ENCODE peak calls at places on chromosomes 13 and 19, in nine cellular contexts. E is GM06990, U is right lobe of liver, Y is upper lobe of right lung, A is lower lobe of right lung, D is RWPE2, F is Panc1, L is brain microvascular endothelial cell, S is lung. R is an unnamed sample.

GRCh38 chr13:83798731-83799130 is 83.5 kb downstream of the SLITRK1 start:
- DNase-seq in U (no peak), S (no peak), F (no peak), A (no peak), Y (no peak), L (no peak), D (no peak), E (no peak), R (no peak)

GRCh38 chr13:104872153-104872552 is 1663.3 kb downstream of the EFNB2 start:
- DNase-seq in A (no peak), D (no peak), Y (no peak), S (no peak), L (no peak), U (no peak), F (no peak), E (no peak), R (no peak)

GRCh38 chr13:30442854-30443379 is 20.6 kb downstream of the UBE2L5 start:
- DNase-seq in A (no peak), L (no peak), S (no peak), U (no peak), D (no peak), F (no peak), Y (no peak), E (peak), R (no peak)

GRCh38 chr13:25286308-25286968 is 850 bp downstream of the MTMR6 start:
- DNase-seq in A (no peak), L (peak), F (no peak), U (peak), E (peak), Y (no peak), S (no peak), D (no peak), R (peak)

GRCh38 chr19:58575183-58576041 is 2.3 kb upstream of the MZF1 start:
- DNase-seq in L (peak), S (peak), A (peak), U (peak), D (peak), E (peak), Y (peak), F (peak), R (peak)

GRCh38 chr19:48149430-48149829 is 20.7 kb downstream of the LIG1 start:
- DNase-seq in Y (no peak), E (no peak), F (no peak), D (no peak), S (no peak), L (no peak), A (no peak), U (peak), R (no peak)

GRCh38 chr19:4923379-4923747 is 14.1 kb downstream of the UHRF1 start:
- DNase-seq in Y (no peak), U (no peak), E (no peak), L (no peak), S (no peak), F (no peak), A (no peak), D (no peak), R (no peak)

GRCh38 chr19:1923319-1923718 is 17.7 kb upstream of the CSNK1G2 start:
- DNase-seq in F (no peak), Y (no peak), L (no peak), A (no peak), S (no peak), E (no peak), D (no peak), U (no peak), R (no peak)

GRCh38 chr13:45737571-45738002 is 35.5 kb downstream of the CBY2 start:
- DNase-seq in A (no peak), D (no peak), F (no peak), Y (no peak), S (no peak), U (no peak), E (no peak), L (no peak), R (no peak)

GRCh38 chr13:48574036-48574796 is 41.3 kb upstream of the RCBTB2 start:
- DNase-seq in D (no peak), U (no peak), L (no peak), E (no peak), Y (no peak), F (no peak), S (no peak), A (no peak), R (no peak)

GRCh38 chr13:92187378-92187989 is 789.1 kb downstream of the GPC5 start:
- DNase-seq in L (peak), D (no peak), E (no peak), U (no peak), S (no peak), A (no peak), Y (no peak), F (peak), R (peak)

GRCh38 chr19:31064486-31064885 is 284.8 kb downstream of the TSHZ3 start:
- DNase-seq in A (no peak), U (no peak), S (no peak), E (no peak), F (no peak), L (no peak), D (no peak), Y (no peak), R (no peak)

GRCh38 chr19:16628984-16629691 is 1.1 kb upstream of the MED26 start:
- DNase-seq in S (no peak), A (no peak), F (no peak), U (peak), D (no peak), Y (no peak), L (peak), E (no peak), R (peak)

GRCh38 chr19:29074579-29074978 is 138.4 kb downstream of the UQCRFS1 start:
- DNase-seq in F (no peak), D (no peak), A (no peak), U (no peak), E (no peak), L (no peak), Y (no peak), S (no peak), R (no peak)

GRCh38 chr13:55359067-55359466 is 1781.7 kb upstream of the PRR20A start:
- DNase-seq in S (no peak), E (no peak), D (no peak), F (no peak), Y (no peak), U (no peak), L (no peak), A (no peak), R (no peak)

GRCh38 chr19:5136060-5136855 is 167.3 kb downstream of the KDM4B start:
- DNase-seq in D (no peak), L (no peak), S (no peak), F (no peak), A (no peak), Y (no peak), U (no peak), E (no peak), R (no peak)

GRCh38 chr13:99484405-99484981 is 16.8 kb upstream of the TM9SF2 start:
- DNase-seq in E (no peak), U (no peak), Y (no peak), F (no peak), L (peak), S (no peak), D (no peak), A (no peak), R (no peak)

GRCh38 chr19:4075373-4075772 is 8.7 kb upstream of the ZBTB7A start:
- DNase-seq in S (no peak), U (no peak), F (no peak), A (peak), Y (peak), E (no peak), D (no peak), L (peak), R (no peak)

GRCh38 chr19:28687296-28687695 is 525.7 kb downstream of the UQCRFS1 start:
- DNase-seq in F (no peak), S (no peak), A (no peak), E (no peak), Y (no peak), U (no peak), L (no peak), D (no peak), R (no peak)

DNA sequence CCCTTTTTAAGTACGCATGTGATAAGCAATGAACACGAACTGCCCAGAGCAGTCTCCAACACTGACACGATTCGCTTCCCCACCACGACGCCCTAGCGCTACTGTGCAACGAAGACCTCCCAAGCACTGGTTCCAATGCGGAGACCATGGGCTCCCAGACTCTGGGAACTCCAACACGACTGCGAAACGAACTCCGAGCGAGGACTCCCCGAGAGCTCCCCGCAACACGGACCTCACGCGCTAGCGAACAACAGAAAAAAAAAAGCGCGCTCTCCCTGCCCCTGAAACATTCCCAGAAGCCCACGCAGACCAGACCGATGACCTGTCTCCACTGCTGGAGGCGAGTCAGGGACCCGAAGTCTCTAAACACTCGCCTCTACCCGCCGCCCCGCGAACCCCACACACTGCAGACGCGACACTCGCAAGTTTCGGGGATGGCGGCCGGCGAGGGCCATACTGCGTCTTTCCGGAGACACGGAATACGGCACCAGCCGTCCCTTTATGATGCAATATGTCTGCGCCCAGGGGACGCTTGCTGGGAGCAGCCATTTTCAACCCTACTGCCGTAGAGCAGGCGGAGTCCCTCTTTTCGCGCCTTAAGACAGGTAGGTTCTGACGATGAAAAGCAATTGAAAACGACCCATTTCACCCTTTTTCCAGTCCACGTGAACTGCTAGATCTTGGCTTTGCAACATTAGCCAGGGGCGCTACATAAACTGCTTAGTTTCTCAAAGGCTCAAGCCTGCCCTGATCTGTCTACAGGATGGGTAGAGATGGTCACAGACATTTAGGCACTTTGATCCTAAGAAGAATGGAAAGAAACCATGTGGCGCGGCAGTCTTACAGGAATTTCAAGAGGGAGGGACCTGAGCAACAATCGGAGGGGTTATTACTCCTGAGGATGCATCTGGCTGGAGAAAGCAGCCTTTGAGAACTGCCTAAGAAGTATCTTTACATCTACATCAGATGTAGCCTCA is at the start of gene ZNF577:
- DNase-seq in U (peak), S (peak), D (peak), A (peak), L (peak), Y (peak), E (peak), F (no peak), R (peak)
- H3K4me3 ChIP-seq in U (peak), S (peak), D (peak), A (peak), L (peak), Y (peak), E (peak), F (no peak), R (peak)

GRCh38 chr19:12052571-12053169 is at the start of gene ZNF878:
- DNase-seq in Y (peak), S (peak), E (peak), A (peak), L (peak), D (peak), U (peak), F (no peak), R (peak)
- TF ChIP-seq CTCF in Y (no peak), S (no peak), E (peak), A (peak), L (no peak), D (no peak), U (no peak), F (peak), R (peak)

GRCh38 chr13:60165391-60166099 is 1.8 kb upstream of the DIAPH3 start:
- DNase-seq in A (no peak), L (no peak), D (no peak), F (no peak), U (no peak), S (no peak), E (no peak), Y (no peak), R (no peak)
- H3K4me3 ChIP-seq in A (no peak), L (no peak), D (no peak), F (no peak), U (no peak), S (no peak), E (no peak), Y (no peak), R (no peak)

GRCh38 chr19:35655600-35655999 is 7.5 kb downstream of the COX6B1 start:
- DNase-seq in D (no peak), E (no peak), U (no peak), A (no peak), S (no peak), L (no peak), Y (no peak), F (no peak), R (no peak)

GRCh38 chr19:35656700-35657099 is 8.6 kb downstream of the COX6B1 start:
- DNase-seq in E (no peak), S (no peak), Y (no peak), A (no peak), U (no peak), F (no peak), D (no peak), L (no peak), R (no peak)

GRCh38 chr19:35663981-35664380 is 2.3 kb upstream of the UPK1A start:
- DNase-seq in E (no peak), L (no peak), S (no peak), D (no peak), U (no peak), F (no peak), A (no peak), Y (no peak), R (no peak)

GRCh38 chr19:35661995-35662340 is 4.3 kb upstream of the UPK1A start:
- DNase-seq in F (no peak), E (no peak), Y (no peak), S (no peak), U (no peak), A (no peak), L (no peak), D (no peak), R (no peak)

DNA sequence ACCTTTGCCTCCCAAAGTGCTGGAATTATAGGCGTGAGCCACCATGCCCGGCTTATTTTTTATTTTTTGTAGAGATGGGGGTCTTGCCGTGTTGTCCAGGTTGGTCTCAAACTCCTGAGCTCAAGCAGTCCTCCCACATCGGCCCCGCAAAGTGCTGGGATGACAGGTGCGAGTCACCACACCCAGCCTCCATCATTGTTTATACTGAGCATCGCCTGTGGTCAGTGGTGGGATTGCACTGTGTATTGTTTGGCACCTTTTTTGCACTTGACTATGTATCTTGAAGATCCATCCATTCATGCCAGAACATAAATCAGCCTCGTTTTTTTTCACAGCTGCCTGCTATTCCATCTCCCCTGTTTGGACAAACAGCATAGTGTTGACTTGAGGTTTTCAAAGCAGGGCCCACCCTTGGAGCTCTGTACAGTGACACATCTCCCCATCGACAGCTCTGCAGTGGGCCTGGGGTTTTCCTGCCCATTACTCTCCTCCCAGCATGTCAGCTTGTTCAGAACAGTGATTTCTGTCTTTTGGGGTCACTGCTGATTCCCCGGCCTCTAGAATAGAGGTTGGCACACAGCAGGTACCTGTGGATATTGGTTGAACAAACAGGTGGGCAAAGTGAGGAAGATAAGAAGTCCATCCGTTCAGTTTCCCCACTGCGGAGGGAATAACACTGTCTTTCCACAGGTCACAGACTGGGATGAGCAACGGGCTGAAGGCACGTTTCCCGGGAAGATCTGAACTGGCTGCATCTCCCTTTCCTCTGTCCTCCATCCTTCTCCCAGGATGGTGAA is 8.2 kb upstream of the UPK1A start:
- DNase-seq in F (no peak), E (no peak), D (no peak), S (no peak), Y (no peak), U (no peak), L (peak), A (no peak), R (peak)
- TF ChIP-seq CTCF in F (no peak), E (peak), D (no peak), S (no peak), Y (no peak), U (no peak), L (peak), A (no peak), R (peak)

GRCh38 chr19:33508941-33509614 is 12.5 kb downstream of the PEPD start:
- DNase-seq in U (no peak), D (no peak), S (no peak), Y (no peak), E (no peak), A (no peak), F (no peak), L (no peak), R (no peak)

GRCh38 chr19:33509774-33510173 is 11.8 kb downstream of the PEPD start:
- DNase-seq in Y (no peak), S (no peak), D (no peak), E (no peak), U (no peak), F (no peak), L (no peak), A (no peak), R (no peak)

GRCh38 chr19:33507021-33507956 is 14.3 kb downstream of the PEPD start:
- DNase-seq in D (no peak), F (no peak), U (peak), A (no peak), E (no peak), Y (no peak), S (no peak), L (no peak), R (no peak)

GRCh38 chr19:33508009-33508408 is 13.6 kb downstream of the PEPD start:
- DNase-seq in A (no peak), L (no peak), D (no peak), E (no peak), Y (no peak), S (no peak), F (no peak), U (no peak), R (no peak)

DNA sequence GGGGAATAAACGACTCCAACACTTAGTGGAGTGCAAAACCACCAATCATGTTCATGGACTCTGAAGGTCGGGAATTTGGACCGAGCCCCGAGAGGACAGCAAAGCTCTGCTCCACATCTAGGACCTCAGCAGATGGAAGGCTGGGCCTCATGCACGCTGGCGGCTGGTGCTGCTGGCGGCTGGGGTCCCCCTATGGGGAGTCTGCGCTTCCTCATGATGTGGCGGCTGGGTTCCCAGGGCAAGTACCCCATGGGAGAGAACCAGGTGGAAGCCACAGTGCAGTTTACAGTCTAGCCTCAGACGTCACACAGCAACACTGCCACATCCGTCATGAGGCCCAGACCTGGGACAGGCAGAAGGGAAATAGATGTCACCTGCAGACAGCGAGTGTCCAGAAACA is 13.2 kb downstream of the PEPD start:
- DNase-seq in F (no peak), S (no peak), D (no peak), U (no peak), E (no peak), Y (no peak), A (no peak), L (no peak), R (no peak)
- H3K4me3 ChIP-seq in F (no peak), S (no peak), D (no peak), U (no peak), E (no peak), Y (no peak), A (no peak), L (no peak), R (no peak)

GRCh38 chr19:53308339-53308811 is 25.2 kb upstream of the ZNF845 start:
- DNase-seq in F (no peak), Y (peak), A (no peak), D (no peak), S (no peak), L (no peak), U (no peak), E (no peak), R (no peak)
- TF ChIP-seq CTCF in F (peak), Y (peak), A (peak), D (no peak), S (no peak), L (no peak), U (no peak), E (no peak), R (peak)

GRCh38 chr13:90551253-90551652 is 796.2 kb upstream of the MIR17HG start:
- DNase-seq in Y (no peak), L (no peak), U (no peak), F (no peak), A (no peak), D (no peak), E (no peak), S (no peak), R (no peak)

GRCh38 chr13:90547272-90547790 is 800.2 kb upstream of the MIR17HG start:
- DNase-seq in Y (no peak), S (no peak), L (no peak), A (no peak), F (no peak), U (no peak), E (no peak), D (no peak), R (no peak)

GRCh38 chr13:90553167-90553566 is 794.3 kb upstream of the MIR17HG start:
- DNase-seq in A (no peak), U (no peak), E (no peak), D (no peak), L (no peak), F (no peak), S (no peak), Y (no peak), R (no peak)

DNA sequence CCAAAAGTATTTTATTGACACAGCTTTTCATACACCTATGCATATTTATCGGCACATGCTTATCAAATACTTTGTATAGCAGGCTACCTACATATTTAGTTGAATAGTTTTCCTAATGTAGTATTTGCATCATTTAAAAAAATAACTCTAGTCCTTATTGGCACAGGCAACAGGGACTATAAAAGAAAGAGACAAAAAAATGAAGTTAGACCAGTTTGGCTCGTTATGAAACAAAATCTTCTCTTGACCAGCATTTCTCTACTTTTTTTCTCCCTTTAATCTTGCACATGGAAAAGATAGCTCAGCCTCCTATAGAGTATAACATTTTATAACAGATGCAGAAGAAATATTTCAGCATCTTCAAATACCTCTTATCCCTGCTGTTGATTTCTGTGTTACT is 794.8 kb upstream of the MIR17HG start:
- DNase-seq in L (no peak), Y (no peak), A (no peak), F (no peak), E (no peak), S (no peak), D (no peak), U (no peak), R (no peak)
- H3K4me3 ChIP-seq in L (no peak), Y (no peak), A (no peak), F (no peak), E (no peak), S (no peak), D (no peak), U (no peak), R (no peak)